ENCODE peak calls at places on chromosomes 16 and 17, in four cellular contexts. One of them, this sample, is unnamed.

GRCh38 chr16:30766922-30767284 is 4.8 kb downstream of the RNF40 start:
- DNase-seq in EH: no peak
- DNase-seq in GM03348: no peak
- DNase-seq in HTR-8/SVneo: no peak
- DNase-seq in this sample: no peak

GRCh38 chr17:10600551-10600950 is 51.1 kb upstream of the MYH2 start:
- DNase-seq in EH: peak
- DNase-seq in GM03348: no peak
- DNase-seq in HTR-8/SVneo: no peak
- DNase-seq in this sample: peak

GRCh38 chr16:66948034-66948821 is 12.8 kb upstream of the CES3 start:
- DNase-seq in GM03348: peak
- DNase-seq in EH: peak
- DNase-seq in HTR-8/SVneo: no peak
- DNase-seq in this sample: no peak

GRCh38 chr17:28570716-28571254 is 539 bp downstream of the PIGS start:
- DNase-seq in EH: peak
- DNase-seq in GM03348: peak
- DNase-seq in HTR-8/SVneo: peak
- DNase-seq in this sample: no peak

GRCh38 chr16:53372942-53373871 is 61.1 kb upstream of the RBL2 start:
- DNase-seq in EH: no peak
- DNase-seq in HTR-8/SVneo: no peak
- DNase-seq in GM03348: no peak
- DNase-seq in this sample: no peak

GRCh38 chr16:73912311-73912710 is 384.3 kb upstream of the PSMD7 start:
- DNase-seq in HTR-8/SVneo: no peak
- DNase-seq in GM03348: no peak
- DNase-seq in EH: no peak
- DNase-seq in this sample: no peak

GRCh38 chr16:27424772-27425498 is 23.0 kb downstream of the IL21R start:
- DNase-seq in GM03348: no peak
- DNase-seq in HTR-8/SVneo: no peak
- DNase-seq in EH: no peak
- DNase-seq in this sample: no peak

GRCh38 chr16:28151180-28151579 is 60.6 kb downstream of the XPO6 start:
- DNase-seq in HTR-8/SVneo: no peak
- DNase-seq in GM03348: no peak
- DNase-seq in EH: no peak
- DNase-seq in this sample: no peak

GRCh38 chr17:70205386-70205785 is 36.1 kb downstream of the KCNJ2 start:
- DNase-seq in EH: no peak
- DNase-seq in GM03348: no peak
- DNase-seq in HTR-8/SVneo: no peak
- DNase-seq in this sample: no peak

GRCh38 chr16:58481226-58481869 is 18.6 kb upstream of the NDRG4 start:
- DNase-seq in HTR-8/SVneo: no peak
- DNase-seq in EH: no peak
- DNase-seq in GM03348: no peak
- DNase-seq in this sample: no peak

GRCh38 chr16:31876955-31877828 is 3.6 kb downstream of the ZNF267 start:
- DNase-seq in EH: peak
- DNase-seq in HTR-8/SVneo: peak
- DNase-seq in GM03348: peak
- DNase-seq in this sample: peak

GRCh38 chr17:76840443-76840767 is 27.8 kb upstream of the MGAT5B start:
- DNase-seq in GM03348: no peak
- DNase-seq in HTR-8/SVneo: no peak
- DNase-seq in EH: no peak
- DNase-seq in this sample: no peak

GRCh38 chr17:59859444-59860025 is 33.2 kb downstream of the TUBD1 start:
- DNase-seq in EH: peak
- DNase-seq in GM03348: peak
- DNase-seq in HTR-8/SVneo: no peak
- DNase-seq in this sample: peak

GRCh38 chr16:12171206-12171605 is 194.7 kb downstream of the SNX29 start:
- DNase-seq in HTR-8/SVneo: no peak
- DNase-seq in GM03348: peak
- DNase-seq in EH: peak
- DNase-seq in this sample: peak

GRCh38 chr17:48048321-48049140 is at the start of gene NFE2L1:
- DNase-seq in EH: peak
- DNase-seq in HTR-8/SVneo: peak
- DNase-seq in GM03348: peak
- DNase-seq in this sample: peak

GRCh38 chr17:76953926-76954325 is 85.7 kb downstream of the MGAT5B start:
- DNase-seq in HTR-8/SVneo: no peak
- DNase-seq in GM03348: no peak
- DNase-seq in EH: no peak
- DNase-seq in this sample: no peak

GRCh38 chr16:67199011-67199807 is at the start of gene ELMO3:
- DNase-seq in HTR-8/SVneo: no peak
- DNase-seq in EH: no peak
- DNase-seq in GM03348: peak
- DNase-seq in this sample: no peak

GRCh38 chr17:48093341-48094045 is 7.8 kb downstream of the CBX1 start:
- DNase-seq in EH: no peak
- DNase-seq in HTR-8/SVneo: no peak
- DNase-seq in GM03348: no peak
- DNase-seq in this sample: no peak

GRCh38 chr17:10738516-10739258 is 8.9 kb upstream of the TMEM220 start:
- DNase-seq in HTR-8/SVneo: no peak
- DNase-seq in GM03348: no peak
- DNase-seq in EH: no peak
- DNase-seq in this sample: no peak

GRCh38 chr17:76237859-76238313 is 2.4 kb downstream of the RNF157 start:
- DNase-seq in EH: no peak
- DNase-seq in HTR-8/SVneo: no peak
- DNase-seq in GM03348: no peak
- DNase-seq in this sample: no peak

This sample was measured in AG10803.